ENCODE peak calls at places on chromosomes 4 and X, in five cellular contexts. S, D, I, V and H are unnamed samples.

GRCh38 chr4:115119804-115120352 is 6.5 kb upstream of the NDST4 start:
- DNase-seq in S (no peak), D (no peak), I (no peak), V (no peak), H (no peak)

GRCh38 chrX:40734956-40735317 is 405 bp downstream of the MED14 start:
- DNase-seq in S (no peak), D (no peak), I (peak; percentile 22), V (peak; percentile 49), H (no peak)

GRCh38 chr4:145482209-145483021 is 762 bp downstream of the SMAD1 start:
- DNase-seq in S (peak; percentile 29), D (peak; percentile 78), I (peak; percentile 78), V (peak; percentile 62), H (peak; percentile 40)

GRCh38 chrX:22059800-22060199 is 27.7 kb downstream of the PHEX start:
- DNase-seq in S (no peak), D (no peak), I (no peak), V (no peak), H (no peak)

GRCh38 chrX:43971966-43972961 is 926 bp downstream of the NDP start:
- DNase-seq in S (no peak), D (peak; percentile 28), I (peak; percentile 26), V (no peak), H (no peak)

GRCh38 chrX:136627381-136627780 is 20.6 kb upstream of the CD40LG start:
- DNase-seq in S (no peak), D (no peak), I (no peak), V (no peak), H (no peak)

GRCh38 chr4:5798447-5798846 is 87.4 kb downstream of the EVC start:
- DNase-seq in S (no peak), D (peak; percentile 52), I (no peak), V (no peak), H (no peak)

GRCh38 chr4:176335421-176335820 is 15.7 kb downstream of the SPCS3 start:
- DNase-seq in S (no peak), D (peak; percentile 46), I (no peak), V (no peak), H (no peak)

GRCh38 chr4:84915396-84915780 is 51.1 kb downstream of the WDFY3 start:
- DNase-seq in S (no peak), D (peak; percentile 24), I (peak; percentile 24), V (no peak), H (no peak)

GRCh38 chr4:98110214-98110613 is 33.1 kb downstream of the STPG2 start:
- DNase-seq in S (no peak), D (no peak), I (no peak), V (no peak), H (no peak)

GRCh38 chrX:56788717-56789122 is 59.7 kb downstream of the NBDY start:
- DNase-seq in S (no peak), D (no peak), I (peak; percentile 30), V (no peak), H (no peak)

GRCh38 chr4:55103224-55103623 is 22.2 kb downstream of the KDR start:
- DNase-seq in S (no peak), D (no peak), I (no peak), V (no peak), H (no peak)

GRCh38 chr4:1472148-1472797 is 66.0 kb upstream of the NKX1-1 start:
- DNase-seq in S (no peak), D (no peak), I (no peak), V (no peak), H (no peak)

GRCh38 chrX:54891573-54891972 is 29.1 kb upstream of the TRO start:
- DNase-seq in S (no peak), D (peak; percentile 54), I (peak; percentile 33), V (no peak), H (no peak)

GRCh38 chr4:95701500-95701899 is 138.4 kb upstream of the PDHA2 start:
- DNase-seq in S (no peak), D (peak; percentile 87), I (peak; percentile 58), V (no peak), H (no peak)

GRCh38 chr4:122661176-122661575 is 40.3 kb upstream of the IL21 start:
- DNase-seq in S (no peak), D (peak; percentile 26), I (no peak), V (no peak), H (no peak)

GRCh38 chr4:151215295-151215694 is 61.7 kb upstream of the PRSS48 start:
- DNase-seq in S (no peak), D (no peak), I (no peak), V (no peak), H (no peak)

GRCh38 chr4:102521570-102522553 is 20.7 kb downstream of the NFKB1 start:
- DNase-seq in S (no peak), D (no peak), I (no peak), V (no peak), H (no peak)

GRCh38 chrX:17397074-17397473 is 22.1 kb downstream of the NHS start:
- DNase-seq in S (no peak), D (peak; percentile 59), I (peak; percentile 32), V (no peak), H (no peak)

GRCh38 chr4:118942465-118942864 is 53.8 kb downstream of the SYNPO2 start:
- DNase-seq in S (no peak), D (peak; percentile 31), I (peak; percentile 23), V (no peak), H (no peak)

GRCh38 chr4:21134994-21135393 is 434.7 kb downstream of the PACRGL start:
- DNase-seq in S (no peak), D (peak; percentile 12), I (peak; percentile 35), V (no peak), H (no peak)

GRCh38 chr4:38759790-38760122 is 23.0 kb downstream of the TLR10 start:
- DNase-seq in S (no peak), D (no peak), I (no peak), V (no peak), H (no peak)
- TF ChIP-seq CTCF in S (peak; percentile 55), D (no peak), I (no peak), V (peak; percentile 37), H (no peak)

GRCh38 chrX:140586951-140587350 is 82.1 kb upstream of the SOX3 start:
- DNase-seq in S (no peak), D (no peak), I (no peak), V (no peak), H (no peak)

GRCh38 chrX:140589657-140590056 is 84.8 kb upstream of the SOX3 start:
- DNase-seq in S (no peak), D (no peak), I (no peak), V (no peak), H (no peak)
- TF ChIP-seq CTCF in S (no peak), D (no peak), I (no peak), V (no peak), H (no peak)

GRCh38 chr4:52864816-52865215 is 2.7 kb downstream of the RASL11B start:
- DNase-seq in S (no peak), D (peak; percentile 12), I (peak; percentile 71), V (no peak), H (no peak)
- TF ChIP-seq CTCF in S (no peak), D (no peak), I (no peak), V (no peak), H (no peak)

GRCh38 chrX:71100581-71101505 is 5.2 kb downstream of the FOXO4 start:
- DNase-seq in S (no peak), D (no peak), I (no peak), V (no peak), H (no peak)
- TF ChIP-seq CTCF in S (no peak), D (no peak), I (no peak), V (no peak), H (no peak)

DNA sequence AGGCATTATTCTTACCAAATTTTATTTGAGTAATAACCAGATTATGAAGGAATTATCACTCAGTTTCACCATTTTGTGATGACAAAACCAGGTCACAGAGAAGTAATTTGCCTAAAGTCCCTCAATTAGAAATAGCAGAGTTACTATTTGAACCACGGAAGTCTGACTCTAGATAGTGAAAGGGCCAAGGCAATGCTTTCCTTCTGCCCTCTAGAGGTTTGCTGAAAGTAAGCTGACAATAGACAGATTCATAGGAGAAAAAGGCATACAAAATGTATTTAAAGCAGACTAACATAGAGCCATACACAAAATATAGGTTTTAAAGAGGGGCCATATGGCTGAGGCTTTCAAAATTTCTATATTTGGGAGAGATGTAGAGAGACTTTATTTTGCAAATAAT is 43.1 kb downstream of the CXXC4 start:
- DNase-seq in S (no peak), D (no peak), I (peak; percentile 34), V (no peak), H (no peak)
- TF ChIP-seq CTCF in S (no peak), D (no peak), I (peak; percentile 59), V (no peak), H (peak; percentile 50)

DNA sequence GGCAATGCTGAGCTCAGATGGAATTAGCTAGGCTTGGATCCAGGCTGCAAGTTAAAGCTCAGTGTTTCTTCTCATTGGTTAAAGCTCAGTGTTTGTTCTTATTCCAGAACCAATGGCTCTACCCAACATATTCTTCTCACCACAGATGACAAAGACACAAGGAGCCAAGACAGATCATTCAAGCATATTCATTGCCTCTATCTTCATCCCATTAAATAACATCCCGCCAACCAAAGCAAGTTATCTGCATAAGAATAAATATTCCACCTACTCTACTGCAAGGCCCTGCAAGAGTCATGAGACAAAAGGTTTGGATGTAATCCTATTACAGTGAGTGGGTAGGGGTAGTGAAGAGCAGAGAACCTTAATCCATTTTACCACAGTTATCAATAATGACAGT is 766.5 kb downstream of the C4orf33 start:
- DNase-seq in S (no peak), D (no peak), I (no peak), V (no peak), H (no peak)
- TF ChIP-seq CTCF in S (no peak), D (no peak), I (no peak), V (no peak), H (no peak)